ENCODE peak calls at places on chromosomes 6 and 20, in seven cellular contexts. C is fibroblast of lung; P is activated gamma-delta T cell treated with Interleukin-2 at 50 U/mL for 16 hours; O is CD8-positive, alpha-beta T cell; U is left cardiac atrium; H is activated CD4-positive, alpha-beta T cell treated with anti-CD3 and anti-CD28 coated beads for 48 hours; E is epithelial cell of esophagus. G is an unnamed sample.

GRCh38 chr20:20513720-20514119 is 145.8 kb downstream of the INSM1 start:
- DNase-seq in H (no peak), P (no peak), E (no peak), O (no peak), C (no peak), U (no peak), G (no peak)

GRCh38 chr6:91082311-91082803 is 495.5 kb upstream of the MAP3K7 start:
- DNase-seq in H (no peak), C (peak; percentile 76), O (no peak), P (no peak), U (no peak), E (peak; percentile 6), G (no peak)

GRCh38 chr20:19976595-19977372 is 40.4 kb upstream of the NAA20 start:
- DNase-seq in P (no peak), O (no peak), U (peak; percentile 67), E (peak; percentile 78), H (no peak), C (peak; percentile 84), G (no peak)

GRCh38 chr6:53703047-53703446 is 37.5 kb upstream of the KLHL31 start:
- DNase-seq in E (no peak), C (no peak), U (no peak), H (no peak), P (no peak), O (no peak), G (no peak)

GRCh38 chr6:7197752-7198151 is 90.0 kb downstream of the RREB1 start:
- DNase-seq in E (no peak), P (no peak), H (no peak), C (no peak), U (no peak), O (no peak), G (no peak)

GRCh38 chr6:75210885-75211739 is 5.3 kb upstream of the COL12A1 start:
- DNase-seq in E (peak; percentile 77), H (peak; percentile 55), P (peak; percentile 52), C (peak; percentile 85), O (no peak), U (no peak), G (peak; percentile 39)

GRCh38 chr6:46191961-46192360 is 21.2 kb upstream of the ENPP5 start:
- DNase-seq in E (peak; percentile 17), H (no peak), C (peak; percentile 68), O (no peak), P (no peak), U (no peak), G (no peak)

GRCh38 chr6:47016236-47016635 is 25.9 kb downstream of the ADGRF1 start:
- DNase-seq in E (no peak), P (no peak), O (no peak), U (no peak), C (peak; percentile 8), H (no peak), G (no peak)

GRCh38 chr6:44253307-44254101 is 3.8 kb downstream of the SLC35B2 start:
- DNase-seq in C (no peak), U (no peak), P (peak; percentile 60), E (peak; percentile 51), H (peak; percentile 79), O (peak; percentile 50), G (peak; percentile 61)

GRCh38 chr6:72175936-72176335 is 289.6 kb downstream of the RIMS1 start:
- DNase-seq in O (no peak), C (peak; percentile 51), E (no peak), H (no peak), P (no peak), U (no peak), G (no peak)

G was measured in T-helper 9 cell.